ENCODE peak calls at places on chromosomes 6 and 20, in eight cellular contexts. B is activated B cell treated with CpG ODN at 0.5 μM for 24 hours, L is astrocyte of the spinal cord, P is neural crest cell, Z is endothelial cell, S is CD14-positive monocyte, J is epithelial cell of esophagus, U is cardiac muscle cell. M is an unnamed sample.

GRCh38 chr6:133241088-133241900 is at the start of gene EYA4:
- DNase-seq in U (peak), S (no peak), J (peak), B (no peak), L (peak), Z (peak), P (peak), M (peak)

GRCh38 chr20:25270829-25271251 is 23.0 kb downstream of the PYGB start:
- DNase-seq in L (no peak), B (peak), S (no peak), J (no peak), P (no peak), U (no peak), Z (no peak), M (peak)

GRCh38 chr20:1935696-1936366 is 40.6 kb downstream of the SIRPA start:
- DNase-seq in Z (no peak), L (no peak), J (no peak), B (no peak), S (no peak), U (peak), P (no peak), M (no peak)

GRCh38 chr6:85078071-85078470 is 313.7 kb upstream of the TBX18 start:
- DNase-seq in B (no peak), U (no peak), Z (no peak), L (peak), J (peak), S (no peak), P (no peak), M (no peak)

GRCh38 chr6:125793280-125793679 is 2.5 kb downstream of the NCOA7 start:
- DNase-seq in B (no peak), Z (no peak), S (no peak), L (no peak), U (no peak), P (no peak), J (no peak), M (no peak)

GRCh38 chr6:7101290-7101689 is 6.5 kb upstream of the RREB1 start:
- DNase-seq in J (no peak), Z (no peak), B (no peak), L (no peak), U (no peak), P (no peak), S (no peak), M (no peak)

GRCh38 chr20:59010995-59011873 is 4.2 kb upstream of the CTSZ start:
- DNase-seq in J (peak), L (peak), U (no peak), B (no peak), Z (peak), P (no peak), S (no peak), M (peak)

GRCh38 chr6:28203201-28203600 is 21.9 kb upstream of the ZSCAN9 start:
- DNase-seq in J (no peak), S (no peak), P (no peak), Z (no peak), U (no peak), L (no peak), B (no peak), M (no peak)

GRCh38 chr20:3889489-3890409 is 562 bp downstream of the PANK2 start:
- DNase-seq in Z (peak), S (no peak), L (no peak), U (peak), P (peak), B (peak), J (no peak), M (peak)

GRCh38 chr6:111228094-111228493 is 140.8 kb downstream of the SLC16A10 start:
- DNase-seq in Z (no peak), S (no peak), P (no peak), L (no peak), U (no peak), J (peak), B (no peak), M (no peak)

GRCh38 chr6:35065441-35065800 is 75.7 kb downstream of the TCP11 start:
- DNase-seq in L (no peak), P (no peak), B (no peak), Z (no peak), S (no peak), J (no peak), U (no peak), M (no peak)

GRCh38 chr6:4059115-4059777 is 19.7 kb downstream of the FAM217A start:
- DNase-seq in S (no peak), J (peak), B (no peak), P (no peak), L (peak), U (no peak), Z (no peak), M (no peak)

GRCh38 chr20:3847419-3847940 is 846 bp downstream of the MAVS start:
- DNase-seq in P (no peak), L (no peak), B (no peak), S (no peak), J (no peak), Z (no peak), U (no peak), M (no peak)

GRCh38 chr6:75272145-75272840 is 12.3 kb downstream of the TMEM30A start:
- DNase-seq in J (peak), Z (no peak), B (no peak), L (peak), U (no peak), P (no peak), S (no peak), M (no peak)

GRCh38 chr6:163179061-163179460 is 235.5 kb upstream of the QKI start:
- DNase-seq in B (no peak), P (no peak), J (no peak), S (no peak), U (no peak), Z (no peak), L (no peak), M (no peak)

GRCh38 chr6:163179721-163180120 is 234.8 kb upstream of the QKI start:
- DNase-seq in U (no peak), P (no peak), J (no peak), Z (no peak), S (no peak), B (no peak), L (no peak), M (no peak)

GRCh38 chr6:163182696-163183095 is 231.8 kb upstream of the QKI start:
- DNase-seq in B (no peak), P (no peak), J (no peak), Z (no peak), L (no peak), S (no peak), U (no peak), M (no peak)

GRCh38 chr6:163181666-163182180 is 232.8 kb upstream of the QKI start:
- DNase-seq in J (no peak), S (no peak), P (no peak), B (no peak), Z (no peak), U (no peak), L (no peak), M (no peak)

DNA sequence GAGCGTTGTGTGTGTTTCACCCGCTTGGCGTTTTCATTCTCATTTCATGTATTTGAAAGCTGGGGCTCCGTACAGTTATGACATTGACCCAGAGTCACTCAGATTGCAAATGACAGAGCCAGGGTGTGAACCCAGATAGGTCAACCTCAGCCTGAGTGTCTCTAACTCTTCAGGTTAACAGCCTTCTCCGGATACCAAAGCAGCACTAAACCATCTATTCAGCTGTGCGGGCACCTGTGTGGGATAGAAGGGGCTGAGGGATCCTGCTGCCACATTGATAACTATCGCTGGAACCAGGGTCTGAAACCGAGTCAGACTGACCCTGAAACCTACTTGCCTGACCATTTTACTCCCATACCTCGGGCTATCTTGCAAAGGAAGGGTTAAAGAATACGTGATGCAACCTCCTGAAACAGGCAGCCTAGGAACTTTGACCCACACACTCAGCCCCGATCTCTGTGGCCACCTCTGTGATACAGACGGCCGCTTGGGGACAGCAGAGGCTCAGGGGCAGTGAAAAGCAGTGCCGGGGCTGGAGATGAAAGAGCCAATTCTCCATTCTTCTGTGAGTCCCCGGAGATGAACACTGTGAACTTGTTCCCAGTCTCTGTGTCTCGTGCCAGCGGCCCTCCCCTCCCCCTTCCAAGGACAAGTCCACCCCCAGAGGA is 233.5 kb upstream of the QKI start:
- DNase-seq in L (peak), B (no peak), J (peak), U (peak), Z (peak), P (peak), S (peak), M (no peak)
- TF ChIP-seq CTCF in L (peak), B (no peak), J (peak), U (peak), Z (no peak), P (peak), S (peak), M (no peak)

GRCh38 chr20:53828673-53829085 is 235.0 kb upstream of the ZNF217 start:
- DNase-seq in L (peak), P (no peak), U (peak), Z (no peak), S (no peak), J (peak), B (no peak), M (no peak)
- TF ChIP-seq CTCF in L (no peak), P (no peak), U (no peak), Z (no peak), S (no peak), J (no peak), B (no peak), M (no peak)

DNA sequence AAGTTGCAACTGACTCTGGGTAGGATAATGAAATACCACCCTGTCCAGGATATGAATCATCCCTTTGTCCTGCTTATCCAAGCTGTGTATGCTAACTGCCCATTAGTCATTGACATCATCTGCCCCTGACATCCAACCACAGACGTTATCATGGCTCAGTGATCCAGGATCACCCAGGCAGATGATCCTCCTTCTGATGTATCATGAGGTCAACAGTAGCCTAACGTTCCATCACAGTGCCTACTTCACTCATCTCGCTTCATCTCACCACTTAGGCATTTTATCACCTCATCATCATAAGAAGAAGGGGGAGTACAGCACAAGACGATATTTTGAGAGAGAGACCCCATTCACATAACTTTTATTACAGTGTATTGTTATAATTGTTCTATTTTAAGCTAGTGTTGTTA is 13.4 kb upstream of the BTN3A2 start:
- DNase-seq in L (peak), B (no peak), Z (no peak), U (no peak), J (peak), S (peak), P (no peak), M (no peak)
- TF ChIP-seq CTCF in L (no peak), B (no peak), Z (no peak), U (no peak), J (no peak), S (no peak), P (no peak), M (no peak)

DNA sequence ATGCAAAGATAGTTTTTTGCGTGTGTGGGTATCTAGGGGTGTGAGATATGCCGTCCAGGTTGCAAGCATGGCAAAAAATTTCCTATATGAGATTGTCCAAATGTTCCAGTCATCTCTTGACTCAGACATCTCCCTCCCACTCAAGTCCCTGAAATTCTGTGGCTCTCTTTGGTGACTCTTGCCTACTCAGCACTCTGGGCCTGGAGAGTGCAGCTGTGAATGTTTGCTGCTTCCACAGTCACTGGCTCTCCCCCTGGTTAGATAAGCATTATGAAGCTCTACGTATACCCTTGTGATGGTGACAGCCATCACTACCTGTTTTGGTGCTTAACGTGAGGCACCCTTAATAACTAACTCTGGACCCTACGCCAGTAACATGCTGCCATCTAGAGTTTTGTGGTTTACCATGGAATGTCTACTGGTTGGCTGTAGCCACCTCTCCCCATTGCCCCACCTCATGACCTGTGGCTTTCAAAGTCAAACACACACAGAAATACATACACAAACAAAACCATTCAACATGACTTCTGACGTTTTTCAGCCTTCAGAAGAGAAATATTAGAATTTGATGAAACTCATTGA is 621.9 kb upstream of the CITED2 start:
- DNase-seq in U (peak), S (no peak), B (no peak), J (peak), L (no peak), P (no peak), Z (no peak), M (no peak)
- TF ChIP-seq CTCF in U (no peak), S (no peak), B (no peak), J (peak), L (no peak), P (peak), Z (no peak), M (no peak)

GRCh38 chr20:34083137-34083536 is 28.9 kb downstream of the EIF2S2 start:
- DNase-seq in S (no peak), P (no peak), L (peak), U (peak), Z (no peak), B (no peak), J (peak), M (no peak)
- TF ChIP-seq CTCF in S (no peak), P (no peak), L (peak), U (peak), Z (no peak), B (no peak), J (peak), M (no peak)

GRCh38 chr6:33862536-33862935 is 58.7 kb upstream of the MLN start:
- DNase-seq in J (no peak), B (no peak), U (no peak), Z (no peak), L (no peak), P (no peak), S (no peak), M (no peak)

GRCh38 chr6:33861722-33862121 is 57.9 kb upstream of the MLN start:
- DNase-seq in Z (no peak), J (no peak), L (no peak), U (no peak), B (no peak), P (no peak), S (no peak), M (no peak)

GRCh38 chr6:33860706-33861474 is 57.1 kb upstream of the MLN start:
- DNase-seq in P (no peak), J (peak), B (no peak), U (no peak), S (no peak), L (no peak), Z (peak), M (no peak)

GRCh38 chr6:33863723-33864440 is 60.1 kb upstream of the MLN start:
- DNase-seq in U (no peak), B (no peak), J (no peak), L (no peak), S (no peak), P (no peak), Z (no peak), M (no peak)

GRCh38 chr6:33863084-33863483 is 59.3 kb upstream of the MLN start:
- DNase-seq in P (no peak), Z (no peak), U (no peak), S (no peak), B (no peak), J (no peak), L (no peak), M (no peak)
- TF ChIP-seq CTCF in P (no peak), Z (no peak), U (no peak), S (no peak), B (no peak), J (no peak), L (no peak), M (no peak)

GRCh38 chr6:95364016-95364604 is 213.2 kb upstream of the MANEA start:
- DNase-seq in U (peak), S (no peak), L (peak), Z (no peak), B (no peak), J (peak), P (no peak), M (no peak)
- TF ChIP-seq CTCF in U (peak), S (no peak), L (peak), Z (peak), B (no peak), J (peak), P (peak), M (peak)

DNA sequence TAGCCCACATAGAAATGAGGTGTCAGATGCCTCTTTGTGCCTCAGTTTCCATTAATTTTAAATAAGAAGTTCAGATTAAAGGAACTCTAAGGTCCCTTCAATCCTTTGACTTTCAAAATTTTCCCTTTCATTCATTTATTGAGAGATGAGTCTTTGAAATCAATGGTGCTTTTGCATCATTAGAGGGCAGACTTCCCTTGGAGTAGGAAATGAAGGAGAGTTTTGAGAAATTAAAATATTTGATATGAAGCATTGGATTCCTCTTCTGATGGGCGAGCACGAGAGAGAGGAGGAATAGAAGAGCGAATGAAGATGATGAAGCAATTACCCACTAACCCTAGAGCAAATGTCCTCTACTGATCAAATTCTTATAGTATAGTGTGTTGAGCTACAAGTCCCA is 105.7 kb downstream of the EDN1 start:
- DNase-seq in P (no peak), L (no peak), Z (no peak), S (no peak), U (no peak), J (peak), B (no peak), M (no peak)
- TF ChIP-seq CTCF in P (no peak), L (peak), Z (no peak), S (no peak), U (peak), J (peak), B (no peak), M (no peak)